ENCODE peak calls at places on chromosomes 13 and 19, in five cellular contexts. A is AG09319, C is choroid plexus epithelial cell, Z is activated gamma-delta T cell treated with Interleukin-2 at 50 U/mL for 16 hours, G is COR-L47. K is an unnamed sample.

GRCh38 chr13:64640002-64640401 is 2590.1 kb downstream of the PCDH9 start:
- DNase-seq in Z (no peak), G (peak; percentile 22), A (no peak), C (peak; percentile 6), K (no peak)

GRCh38 chr19:11843741-11844140 is 4.8 kb upstream of the ZNF439 start:
- DNase-seq in G (no peak), A (no peak), Z (no peak), C (no peak), K (peak; percentile 84)

GRCh38 chr13:113410472-113411201 is 42.7 kb downstream of the ADPRHL1 start:
- DNase-seq in A (peak; percentile 28), Z (no peak), C (peak; percentile 56), G (no peak), K (no peak)

GRCh38 chr13:106145070-106145469 is 390.4 kb downstream of the EFNB2 start:
- DNase-seq in Z (no peak), A (no peak), C (no peak), G (no peak), K (no peak)

GRCh38 chr13:43805071-43805468 is 18.3 kb upstream of the ENOX1 start:
- DNase-seq in A (no peak), Z (no peak), C (peak; percentile 94), G (peak; percentile 62), K (no peak)

GRCh38 chr19:28023064-28023463 is 1189.9 kb downstream of the UQCRFS1 start:
- DNase-seq in A (no peak), Z (no peak), C (peak; percentile 0), G (no peak), K (no peak)

GRCh38 chr13:40664100-40665060 is 2.1 kb downstream of the FOXO1 start:
- DNase-seq in C (peak; percentile 61), A (no peak), G (no peak), Z (peak; percentile 64), K (no peak)

GRCh38 chr19:12786149-12786870 is 5.0 kb upstream of the JUNB start:
- DNase-seq in G (no peak), Z (no peak), C (no peak), A (no peak), K (peak; percentile 52)

GRCh38 chr13:58620171-58620570 is 988.6 kb downstream of the PCDH17 start:
- DNase-seq in A (no peak), Z (no peak), G (no peak), C (no peak), K (no peak)

GRCh38 chr19:2578911-2579677 is 103.2 kb downstream of the GADD45B start:
- DNase-seq in C (peak; percentile 92), Z (peak; percentile 67), G (peak; percentile 42), A (peak; percentile 81), K (peak; percentile 68)

GRCh38 chr13:103517066-103517767 is 451.0 kb upstream of the SLC10A2 start:
- DNase-seq in G (no peak), A (no peak), C (no peak), Z (no peak), K (no peak)

GRCh38 chr19:53511933-53512374 is 26.0 kb upstream of the ZNF331 start:
- DNase-seq in C (peak; percentile 85), A (peak; percentile 11), G (peak; percentile 49), Z (peak; percentile 49), K (peak; percentile 83)

GRCh38 chr13:110108348-110109139 is 198.4 kb downstream of the COL4A1 start:
- DNase-seq in A (peak; percentile 71), Z (no peak), C (peak; percentile 95), G (peak; percentile 77), K (peak; percentile 51)

GRCh38 chr13:49954674-49955455 is 18.7 kb upstream of the SPRYD7 start:
- DNase-seq in G (no peak), C (no peak), A (no peak), Z (no peak), K (no peak)

GRCh38 chr13:20188649-20189553 is 3.8 kb downstream of the GJB2 start:
- DNase-seq in Z (no peak), C (no peak), G (no peak), A (no peak), K (peak; percentile 88)

GRCh38 chr13:102907886-102908515 is 62.2 kb downstream of the ERCC5 start:
- DNase-seq in G (no peak), A (no peak), Z (no peak), C (no peak), K (no peak)